ENCODE peak calls at places on chromosomes 5 and 9, in seven cellular contexts. One of them, this sample, is unnamed. For H3K36me3 and H3K4me1, the result is how much of the 10 kb centered on the place peaks cover.

GRCh38 chr5:134249469-134250379 is 23.9 kb upstream of the PPP2CA start:
- DNase-seq in OCI-LY7: no peak
- DNase-seq in GM23248: peak
- DNase-seq in H1: no peak
- DNase-seq in neuronal stem cell: no peak
- DNase-seq in astrocyte: no peak
- DNase-seq in IMR-90: peak
- DNase-seq in this sample: no peak

GRCh38 chr9:35791321-35791921 is at the start of gene NPR2:
- DNase-seq in OCI-LY7: no peak
- DNase-seq in GM23248: peak
- DNase-seq in H1: no peak
- DNase-seq in neuronal stem cell: no peak
- DNase-seq in astrocyte: no peak
- DNase-seq in IMR-90: peak
- DNase-seq in this sample: no peak

GRCh38 chr9:14511452-14511851 is 181.8 kb downstream of the ZDHHC21 start:
- DNase-seq in OCI-LY7: no peak
- DNase-seq in GM23248: peak
- DNase-seq in H1: no peak
- DNase-seq in neuronal stem cell: no peak
- DNase-seq in astrocyte: no peak
- DNase-seq in IMR-90: no peak
- DNase-seq in this sample: no peak

GRCh38 chr5:65647941-65648340 is 23.1 kb downstream of the SHLD3 start:
- DNase-seq in OCI-LY7: no peak
- DNase-seq in GM23248: no peak
- DNase-seq in H1: peak
- DNase-seq in neuronal stem cell: no peak
- DNase-seq in astrocyte: no peak
- DNase-seq in IMR-90: no peak
- DNase-seq in this sample: no peak

GRCh38 chr5:93221-93980 is 1.4 kb downstream of the PLEKHG4B start:
- DNase-seq in OCI-LY7: no peak
- DNase-seq in GM23248: no peak
- DNase-seq in H1: no peak
- DNase-seq in neuronal stem cell: no peak
- DNase-seq in astrocyte: no peak
- DNase-seq in IMR-90: no peak
- DNase-seq in this sample: no peak

GRCh38 chr5:134124289-134125194 is 10.1 kb downstream of the TCF7 start:
- DNase-seq in OCI-LY7: no peak
- DNase-seq in GM23248: peak
- DNase-seq in H1: no peak
- DNase-seq in neuronal stem cell: no peak
- DNase-seq in astrocyte: peak
- DNase-seq in IMR-90: peak
- DNase-seq in this sample: no peak

GRCh38 chr5:135467051-135467625 is 15.0 kb upstream of the TIFAB start:
- DNase-seq in OCI-LY7: no peak
- DNase-seq in GM23248: no peak
- DNase-seq in H1: no peak
- DNase-seq in neuronal stem cell: no peak
- DNase-seq in astrocyte: no peak
- DNase-seq in IMR-90: no peak
- DNase-seq in this sample: no peak

GRCh38 chr9:137303031-137303892 is 1.2 kb upstream of the NRARP start:
- DNase-seq in OCI-LY7: no peak
- DNase-seq in GM23248: no peak
- DNase-seq in H1: no peak
- DNase-seq in neuronal stem cell: no peak
- DNase-seq in astrocyte: no peak
- DNase-seq in IMR-90: no peak
- DNase-seq in this sample: no peak

GRCh38 chr9:106403081-106403480 is 459.9 kb upstream of the ZNF462 start:
- DNase-seq in OCI-LY7: no peak
- DNase-seq in GM23248: peak
- DNase-seq in H1: no peak
- DNase-seq in neuronal stem cell: no peak
- DNase-seq in astrocyte: peak
- DNase-seq in IMR-90: no peak
- DNase-seq in this sample: peak

GRCh38 chr9:4796988-4797956 is 4.5 kb downstream of the RCL1 start:
- DNase-seq in OCI-LY7: peak
- DNase-seq in GM23248: peak
- DNase-seq in H1: no peak
- DNase-seq in neuronal stem cell: peak
- DNase-seq in astrocyte: peak
- DNase-seq in IMR-90: peak
- DNase-seq in this sample: no peak

GRCh38 chr9:88737031-88737430 is 202.1 kb downstream of the NXNL2 start:
- DNase-seq in OCI-LY7: no peak
- DNase-seq in GM23248: no peak
- DNase-seq in H1: no peak
- DNase-seq in neuronal stem cell: no peak
- DNase-seq in astrocyte: peak
- DNase-seq in IMR-90: no peak
- DNase-seq in this sample: no peak

GRCh38 chr9:125388978-125389377 is 127.4 kb downstream of the GAPVD1 start:
- DNase-seq in OCI-LY7: no peak
- DNase-seq in GM23248: no peak
- DNase-seq in H1: no peak
- DNase-seq in neuronal stem cell: no peak
- DNase-seq in astrocyte: no peak
- DNase-seq in IMR-90: no peak
- DNase-seq in this sample: no peak

GRCh38 chr5:172736524-172737135 is 34.4 kb downstream of the DUSP1 start:
- DNase-seq in OCI-LY7: no peak
- DNase-seq in GM23248: peak
- DNase-seq in H1: no peak
- DNase-seq in neuronal stem cell: no peak
- DNase-seq in astrocyte: no peak
- DNase-seq in IMR-90: no peak
- DNase-seq in this sample: no peak

GRCh38 chr5:10445352-10445751 is 3.7 kb downstream of the ROPN1L start:
- DNase-seq in OCI-LY7: peak
- DNase-seq in GM23248: no peak
- DNase-seq in H1: no peak
- DNase-seq in neuronal stem cell: no peak
- DNase-seq in astrocyte: no peak
- DNase-seq in IMR-90: no peak
- DNase-seq in this sample: no peak

GRCh38 chr5:157459715-157460599 is at the start of gene NIPAL4:
- DNase-seq in OCI-LY7: no peak
- DNase-seq in GM23248: peak
- DNase-seq in H1: no peak
- DNase-seq in neuronal stem cell: no peak
- DNase-seq in astrocyte: no peak
- DNase-seq in IMR-90: no peak
- DNase-seq in this sample: no peak

GRCh38 chr9:133238851-133239532 is 29.9 kb upstream of the OBP2B start:
- DNase-seq in OCI-LY7: peak
- DNase-seq in GM23248: peak
- DNase-seq in H1: peak
- DNase-seq in neuronal stem cell: peak
- DNase-seq in astrocyte: no peak
- DNase-seq in IMR-90: peak
- DNase-seq in this sample: peak

GRCh38 chr9:131624636-131625241 is 79.4 kb downstream of the PRRT1B start:
- DNase-seq in OCI-LY7: no peak
- DNase-seq in GM23248: peak
- DNase-seq in H1: no peak
- DNase-seq in neuronal stem cell: no peak
- DNase-seq in astrocyte: peak
- DNase-seq in IMR-90: peak
- DNase-seq in this sample: no peak

GRCh38 chr5:160229190-160229742 is at the start of gene FABP6:
- DNase-seq in OCI-LY7: no peak
- DNase-seq in GM23248: no peak
- DNase-seq in H1: no peak
- DNase-seq in neuronal stem cell: no peak
- DNase-seq in astrocyte: no peak
- DNase-seq in IMR-90: no peak
- DNase-seq in this sample: no peak

GRCh38 chr5:77993799-77994318 is 217.7 kb upstream of the TBCA start:
- DNase-seq in OCI-LY7: no peak
- DNase-seq in GM23248: no peak
- DNase-seq in H1: no peak
- DNase-seq in neuronal stem cell: no peak
- DNase-seq in astrocyte: no peak
- DNase-seq in IMR-90: no peak
- DNase-seq in this sample: no peak

GRCh38 chr9:117002686-117003085 is 315.6 kb downstream of the TRIM32 start:
- DNase-seq in OCI-LY7: no peak
- DNase-seq in GM23248: no peak
- DNase-seq in H1: no peak
- DNase-seq in neuronal stem cell: no peak
- DNase-seq in astrocyte: no peak
- DNase-seq in IMR-90: no peak
- DNase-seq in this sample: no peak

GRCh38 chr5:93078082-93079038 is 502.7 kb downstream of the NR2F1-AS1 start:
- DNase-seq in OCI-LY7: no peak
- DNase-seq in GM23248: peak
- DNase-seq in H1: no peak
- DNase-seq in neuronal stem cell: no peak
- DNase-seq in astrocyte: peak
- DNase-seq in IMR-90: peak
- DNase-seq in this sample: peak

GRCh38 chr5:144390133-144390532 is 219.5 kb downstream of the KCTD16 start:
- DNase-seq in OCI-LY7: no peak
- DNase-seq in GM23248: peak
- DNase-seq in H1: peak
- DNase-seq in neuronal stem cell: no peak
- DNase-seq in astrocyte: no peak
- DNase-seq in IMR-90: peak
- DNase-seq in this sample: no peak

GRCh38 chr5:140227046-140227445 is 52.1 kb downstream of the CYSTM1 start:
- DNase-seq in OCI-LY7: no peak
- DNase-seq in GM23248: no peak
- DNase-seq in H1: no peak
- DNase-seq in neuronal stem cell: no peak
- DNase-seq in astrocyte: no peak
- DNase-seq in IMR-90: no peak
- DNase-seq in this sample: no peak

GRCh38 chr5:96408276-96408777 is 24.7 kb downstream of the PCSK1 start:
- DNase-seq in OCI-LY7: no peak
- DNase-seq in GM23248: peak
- DNase-seq in H1: no peak
- DNase-seq in neuronal stem cell: no peak
- DNase-seq in astrocyte: peak
- DNase-seq in IMR-90: peak
- DNase-seq in this sample: peak

GRCh38 chr5:55211184-55211874 is 15.8 kb downstream of the MCIDAS start:
- DNase-seq in OCI-LY7: no peak
- DNase-seq in GM23248: no peak
- DNase-seq in H1: no peak
- DNase-seq in neuronal stem cell: no peak
- DNase-seq in astrocyte: no peak
- DNase-seq in IMR-90: no peak
- DNase-seq in this sample: no peak

GRCh38 chr5:45521067-45521466 is 175.1 kb downstream of the HCN1 start:
- DNase-seq in OCI-LY7: no peak
- DNase-seq in GM23248: no peak
- DNase-seq in H1: peak
- DNase-seq in neuronal stem cell: peak
- DNase-seq in astrocyte: peak
- DNase-seq in IMR-90: peak
- DNase-seq in this sample: no peak

GRCh38 chr9:109442716-109443115 is 55.4 kb downstream of the PTPN3 start:
- DNase-seq in OCI-LY7: no peak
- DNase-seq in GM23248: no peak
- DNase-seq in H1: no peak
- DNase-seq in neuronal stem cell: no peak
- DNase-seq in astrocyte: no peak
- DNase-seq in IMR-90: no peak
- DNase-seq in this sample: no peak

GRCh38 chr5:1264211-1264610 is 30.7 kb downstream of the TERT start:
- DNase-seq in OCI-LY7: no peak
- DNase-seq in GM23248: no peak
- DNase-seq in H1: no peak
- DNase-seq in neuronal stem cell: no peak
- DNase-seq in astrocyte: no peak
- DNase-seq in IMR-90: no peak
- DNase-seq in this sample: no peak

GRCh38 chr5:66596791-66597757 is 881 bp downstream of the MAST4 start:
- DNase-seq in OCI-LY7: peak
- DNase-seq in GM23248: peak
- DNase-seq in H1: no peak
- DNase-seq in neuronal stem cell: peak
- DNase-seq in astrocyte: peak
- DNase-seq in IMR-90: no peak
- DNase-seq in this sample: no peak

GRCh38 chr5:163914911-163915310 is 409.5 kb downstream of the MAT2B start:
- DNase-seq in OCI-LY7: peak
- DNase-seq in GM23248: no peak
- DNase-seq in H1: no peak
- DNase-seq in neuronal stem cell: no peak
- DNase-seq in astrocyte: no peak
- DNase-seq in IMR-90: no peak
- DNase-seq in this sample: no peak
- H2AFZ ChIP-seq in OCI-LY7: peak
- H2AFZ ChIP-seq in GM23248: no peak
- H2AFZ ChIP-seq in H1: peak
- H2AFZ ChIP-seq in neuronal stem cell: no peak
- H2AFZ ChIP-seq in astrocyte: no peak
- H2AFZ ChIP-seq in IMR-90: no peak
- H2AFZ ChIP-seq in this sample: no peak

DNA sequence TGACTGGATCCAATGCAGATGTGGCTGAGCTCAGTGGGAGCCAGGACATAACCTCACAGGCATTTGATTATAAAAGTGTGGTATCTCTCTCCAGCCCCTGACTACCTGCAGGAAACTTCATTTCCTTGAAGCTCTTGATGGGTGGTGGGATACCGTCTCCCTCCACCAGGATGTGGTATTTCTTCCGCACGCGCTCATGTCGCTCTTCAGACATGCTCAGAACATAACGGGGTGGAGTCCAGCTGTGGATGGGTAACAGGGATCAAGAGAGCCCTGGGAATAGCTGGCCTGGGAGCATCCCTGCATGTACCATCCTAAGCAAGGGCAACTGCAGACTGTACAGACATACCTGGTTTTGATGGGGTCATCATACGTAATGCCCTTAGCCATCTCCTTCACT is 1.2 kb downstream of the DDX41 start:
- DNase-seq in OCI-LY7: no peak
- DNase-seq in GM23248: no peak
- DNase-seq in H1: no peak
- DNase-seq in neuronal stem cell: no peak
- DNase-seq in astrocyte: no peak
- DNase-seq in IMR-90: no peak
- DNase-seq in this sample: no peak
- H3K36me3 ChIP-seq in OCI-LY7: half or more
- H3K36me3 ChIP-seq in GM23248: under half
- H3K36me3 ChIP-seq in H1: half or more
- H3K36me3 ChIP-seq in neuronal stem cell: half or more
- H3K36me3 ChIP-seq in astrocyte: under half
- H3K36me3 ChIP-seq in IMR-90: half or more
- H3K36me3 ChIP-seq in this sample: under half

GRCh38 chr5:119353686-119354366 is 2.0 kb upstream of the TNFAIP8 start:
- DNase-seq in OCI-LY7: peak
- DNase-seq in GM23248: no peak
- DNase-seq in H1: no peak
- DNase-seq in neuronal stem cell: no peak
- DNase-seq in astrocyte: no peak
- DNase-seq in IMR-90: no peak
- DNase-seq in this sample: no peak
- H3K4me1 ChIP-seq in OCI-LY7: half or more
- H3K4me1 ChIP-seq in GM23248: under half
- H3K4me1 ChIP-seq in H1: under half
- H3K4me1 ChIP-seq in neuronal stem cell: under half
- H3K4me1 ChIP-seq in astrocyte: under half
- H3K4me1 ChIP-seq in IMR-90: under half
- H3K4me1 ChIP-seq in this sample: under half

GRCh38 chr5:62298118-62298517 is 7.9 kb upstream of the KIF2A start:
- DNase-seq in OCI-LY7: no peak
- DNase-seq in GM23248: no peak
- DNase-seq in H1: no peak
- DNase-seq in neuronal stem cell: no peak
- DNase-seq in astrocyte: no peak
- DNase-seq in IMR-90: no peak
- DNase-seq in this sample: no peak
- H2AFZ ChIP-seq in OCI-LY7: no peak
- H2AFZ ChIP-seq in GM23248: no peak
- H2AFZ ChIP-seq in H1: peak
- H2AFZ ChIP-seq in neuronal stem cell: no peak
- H2AFZ ChIP-seq in astrocyte: no peak
- H2AFZ ChIP-seq in IMR-90: no peak
- H2AFZ ChIP-seq in this sample: no peak